ENCODE peak calls at places on chromosomes 11 and 22, in ten cellular contexts. S is neural progenitor cell; Z is Calu3; G is GM12865; A is cardiac fibroblast; P is AG04450; O is epithelial cell of esophagus; V is CD4-positive, alpha-beta T cell; E is B cell; Y is adrenal gland. U is an unnamed sample.
A peak's percentile ranks its signal among the peaks of the same experiment; 100 is the strongest.

GRCh38 chr11:69303427-69303826 is 9.5 kb downstream of the MYEOV start:
- DNase-seq in S (no peak), Y (no peak), Z (no peak), A (no peak), O (no peak), P (no peak), E (no peak), V (no peak), G (no peak), U (no peak)

GRCh38 chr11:12744831-12745502 is 70.7 kb downstream of the TEAD1 start:
- DNase-seq in E (no peak), A (no peak), V (no peak), O (no peak), Z (no peak), Y (peak; percentile 33), S (peak; percentile 19), P (no peak), G (no peak), U (no peak)

GRCh38 chr11:7353100-7353499 is 101.4 kb downstream of the SYT9 start:
- DNase-seq in P (no peak), Y (no peak), A (peak; percentile 30), G (peak; percentile 58), S (peak; percentile 47), E (peak; percentile 12), V (no peak), Z (peak; percentile 49), O (peak; percentile 62), U (peak; percentile 46)

GRCh38 chr22:35444685-35445399 is 44.9 kb downstream of the MCM5 start:
- DNase-seq in O (no peak), S (no peak), P (no peak), Y (no peak), A (no peak), G (no peak), V (no peak), E (no peak), Z (no peak), U (no peak)

GRCh38 chr22:50307891-50308596 is 598 bp upstream of the PLXNB2 start:
- DNase-seq in Y (no peak), G (no peak), E (no peak), A (no peak), S (no peak), P (no peak), Z (no peak), V (no peak), O (no peak), U (no peak)

GRCh38 chr22:27971926-27972325 is 52.9 kb upstream of the PITPNB start:
- DNase-seq in P (no peak), V (no peak), Z (no peak), E (no peak), O (no peak), G (no peak), Y (no peak), S (no peak), A (no peak), U (no peak)

GRCh38 chr11:68396526-68396925 is 64.0 kb upstream of the PPP6R3 start:
- DNase-seq in S (no peak), V (no peak), Z (no peak), G (no peak), A (no peak), Y (no peak), E (no peak), O (no peak), P (no peak), U (no peak)

GRCh38 chr11:46422588-46422987 is 31.0 kb upstream of the CHRM4 start:
- DNase-seq in S (no peak), G (no peak), Z (no peak), E (no peak), V (no peak), A (no peak), Y (no peak), O (no peak), P (no peak), U (no peak)

GRCh38 chr22:26229910-26230309 is 60.6 kb downstream of the SEZ6L start:
- DNase-seq in E (no peak), O (no peak), Y (no peak), Z (no peak), S (no peak), A (no peak), V (no peak), G (no peak), P (no peak), U (no peak)

GRCh38 chr11:20036625-20037335 is 123.5 kb downstream of the DBX1 start:
- DNase-seq in O (no peak), S (no peak), G (no peak), V (no peak), E (no peak), Z (no peak), Y (no peak), P (no peak), A (no peak), U (no peak)

GRCh38 chr22:31477329-31477728 is 12.3 kb downstream of the EIF4ENIF1 start:
- DNase-seq in P (no peak), Z (no peak), A (no peak), Y (no peak), O (no peak), V (no peak), E (peak; percentile 25), G (peak; percentile 73), S (no peak), U (no peak)

GRCh38 chr22:21768435-21768834 is 32.8 kb upstream of the YPEL1 start:
- DNase-seq in A (no peak), V (no peak), G (no peak), E (no peak), Y (no peak), S (no peak), Z (no peak), O (no peak), P (no peak), U (no peak)

GRCh38 chr11:36258730-36259360 is 30.4 kb downstream of the COMMD9 start:
- DNase-seq in A (peak; percentile 91), P (peak; percentile 45), E (no peak), G (peak; percentile 35), O (peak; percentile 75), Z (peak; percentile 76), Y (peak; percentile 70), V (no peak), S (peak; percentile 84), U (peak; percentile 75)

GRCh38 chr11:102120437-102120935 is 10.2 kb downstream of the YAP1 start:
- DNase-seq in O (peak; percentile 29), Y (no peak), V (no peak), G (no peak), S (no peak), Z (no peak), A (no peak), E (no peak), P (no peak), U (no peak)

GRCh38 chr22:26887456-26887855 is 230.1 kb downstream of the MIAT start:
- DNase-seq in S (peak; percentile 22), A (peak; percentile 79), Y (no peak), Z (no peak), G (no peak), P (peak; percentile 54), E (no peak), V (no peak), O (no peak), U (no peak)

DNA sequence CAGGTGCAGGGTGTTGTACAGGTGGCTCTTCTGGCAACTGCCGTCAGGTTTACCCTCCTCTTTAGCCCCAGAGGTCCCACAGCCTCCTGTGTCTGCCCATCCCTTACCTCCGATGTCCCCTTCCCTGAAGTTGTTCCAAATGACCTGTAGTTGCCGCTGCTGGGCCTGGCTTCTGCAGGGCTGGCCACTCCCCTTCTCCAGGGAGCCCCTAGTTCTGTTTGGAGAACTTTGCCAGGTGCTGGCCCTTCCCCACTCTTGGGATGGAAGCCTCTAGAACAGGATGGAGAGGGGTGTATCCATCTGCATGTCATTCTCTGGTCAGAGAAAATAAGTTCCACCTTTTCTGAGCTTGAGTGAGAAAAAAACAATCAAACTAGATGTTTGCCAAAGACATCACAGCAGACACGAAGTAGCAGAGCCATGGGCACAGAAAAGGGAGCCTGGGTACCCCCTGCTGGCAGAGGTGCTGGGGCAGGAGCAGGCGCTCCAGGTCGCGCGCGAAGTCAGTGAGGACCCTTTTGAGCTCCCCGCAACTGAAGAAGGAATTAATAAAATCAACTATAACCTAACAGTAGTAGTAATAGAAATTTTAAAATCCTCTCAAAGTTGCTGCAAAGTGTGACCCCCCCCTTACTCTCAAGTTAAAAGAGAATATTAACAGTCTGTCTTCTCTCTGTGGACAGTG is 20.2 kb upstream of the PARVB start:
- DNase-seq in P (no peak), V (no peak), Z (no peak), A (no peak), G (no peak), O (no peak), S (peak; percentile 63), E (no peak), Y (no peak), U (peak; percentile 35)
- TF ChIP-seq CTCF in P (peak; percentile 25), V (no peak), Z (no peak), A (peak; percentile 20), G (no peak), O (no peak), S (peak; percentile 52), E (no peak), Y (no peak), U (no peak)

DNA sequence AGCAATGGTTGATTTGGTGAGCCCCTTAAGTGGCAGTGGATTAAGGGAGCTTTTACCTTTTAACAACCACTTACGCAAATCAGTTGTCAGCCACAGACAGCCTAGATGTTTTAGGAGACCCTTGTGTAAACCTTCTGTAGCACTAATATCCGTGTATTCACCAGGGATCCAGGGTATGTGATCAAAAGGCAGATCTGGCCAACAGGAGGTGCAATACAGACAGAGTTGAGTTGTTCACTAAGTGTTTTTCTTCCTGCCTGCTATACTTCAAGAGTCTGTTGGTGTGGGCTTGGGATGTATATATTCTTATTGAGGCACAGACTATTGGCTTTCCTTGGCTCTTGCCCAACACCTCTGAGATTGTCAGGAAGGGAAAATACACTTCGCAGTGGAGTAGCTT is 175.1 kb downstream of the FAT3 start:
- DNase-seq in Z (no peak), G (no peak), S (peak; percentile 15), A (no peak), V (no peak), P (no peak), Y (no peak), E (no peak), O (peak; percentile 8), U (no peak)
- TF ChIP-seq CTCF in Z (no peak), G (no peak), S (peak; percentile 45), A (no peak), V (no peak), P (peak; percentile 37), Y (no peak), E (no peak), O (no peak), U (no peak)

GRCh38 chr22:42930810-42931420 is 73.8 kb upstream of the ARFGAP3 start:
- DNase-seq in A (no peak), V (no peak), G (peak; percentile 58), Z (peak; percentile 67), P (no peak), S (no peak), Y (no peak), E (no peak), O (peak; percentile 92), U (no peak)
- TF ChIP-seq CTCF in A (peak; percentile 34), V (no peak), G (no peak), Z (peak; percentile 25), P (no peak), S (no peak), Y (peak; percentile 10), E (no peak), O (peak; percentile 80), U (no peak)

DNA sequence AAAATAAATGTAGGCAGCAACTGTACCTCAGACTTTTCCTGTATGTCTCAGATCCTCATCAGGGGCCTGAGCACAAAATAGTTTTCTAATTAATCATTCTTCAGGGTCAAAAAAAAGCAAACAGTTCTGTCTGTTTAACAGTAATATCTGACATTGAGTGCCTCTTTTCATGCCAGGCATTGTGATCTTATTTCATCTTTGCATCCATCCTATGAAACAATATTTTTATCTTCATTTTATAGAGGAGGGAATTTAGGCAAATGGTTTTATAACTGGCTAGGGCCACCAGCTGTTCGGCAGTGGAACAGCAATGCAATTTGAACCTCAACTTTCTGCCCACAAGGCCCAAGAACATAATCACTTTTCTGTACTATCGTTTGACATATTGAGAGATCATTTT is 145.6 kb downstream of the WNT7B start:
- DNase-seq in A (peak; percentile 37), S (no peak), E (no peak), P (no peak), O (no peak), Y (no peak), G (no peak), V (no peak), Z (peak; percentile 14), U (no peak)
- TF ChIP-seq CTCF in A (peak; percentile 69), S (no peak), E (peak; percentile 9), P (peak; percentile 59), O (peak; percentile 33), Y (peak; percentile 50), G (peak; percentile 23), V (no peak), Z (peak; percentile 61), U (no peak)